ENCODE peak calls at places on chromosomes 11 and 22, in ten cellular contexts. O, L, P, B, S, W, G, J, C and E are unnamed samples.

GRCh38 chr22:17101475-17102296 is 16.9 kb downstream of the IL17RA start:
- DNase-seq in G (no peak), W (no peak), B (no peak), L (no peak), S (no peak), C (no peak), P (no peak), O (no peak), J (no peak), E (no peak)

GRCh38 chr11:123507043-123507442 is 77.0 kb downstream of the GRAMD1B start:
- DNase-seq in J (no peak), B (no peak), L (peak), W (no peak), O (no peak), P (no peak), G (no peak), C (no peak), S (peak), E (no peak)

GRCh38 chr11:44304091-44305084 is 5.6 kb downstream of the ALX4 start:
- DNase-seq in L (peak), O (no peak), S (no peak), B (no peak), P (no peak), J (no peak), G (no peak), C (no peak), W (no peak), E (no peak)

GRCh38 chr11:66388746-66389386 is 17.3 kb upstream of the SLC29A2 start:
- DNase-seq in L (peak), P (peak), G (peak), O (no peak), S (peak), C (peak), W (no peak), B (peak), J (peak), E (peak)

GRCh38 chr11:60175860-60176275 is 7.0 kb downstream of the MS4A6A start:
- DNase-seq in S (no peak), O (no peak), B (no peak), L (no peak), G (no peak), W (no peak), C (no peak), P (no peak), J (no peak), E (no peak)

GRCh38 chr11:8732276-8732675 is 49.7 kb downstream of the RPL27A start:
- DNase-seq in P (no peak), O (no peak), J (no peak), C (no peak), S (no peak), W (no peak), B (no peak), G (no peak), L (no peak), E (no peak)

GRCh38 chr22:47397673-47398072 is 635.2 kb downstream of the TBC1D22A start:
- DNase-seq in W (no peak), B (no peak), J (no peak), C (no peak), O (no peak), S (no peak), G (no peak), P (no peak), L (no peak), E (no peak)

GRCh38 chr11:44638032-44638431 is 72.6 kb downstream of the CD82 start:
- DNase-seq in P (no peak), L (no peak), S (no peak), C (no peak), O (no peak), J (no peak), G (no peak), W (no peak), B (no peak), E (no peak)

GRCh38 chr22:33850724-33851123 is 69.6 kb downstream of the LARGE1 start:
- DNase-seq in G (no peak), J (no peak), P (no peak), W (no peak), L (no peak), S (no peak), B (no peak), C (no peak), O (no peak), E (no peak)

GRCh38 chr11:55497068-55497467 is 57.2 kb upstream of the OR4C15 start:
- DNase-seq in O (no peak), C (no peak), B (no peak), P (no peak), G (no peak), W (no peak), J (no peak), L (no peak), S (no peak), E (no peak)

GRCh38 chr11:122069946-122070345 is 46.1 kb downstream of the BLID start:
- DNase-seq in W (peak), J (peak), C (peak), G (peak), O (peak), B (peak), S (peak), P (no peak), L (peak), E (peak)

GRCh38 chr22:42719656-42720262 is 911 bp downstream of the A4GALT start:
- DNase-seq in S (no peak), W (no peak), B (peak), C (no peak), G (no peak), L (no peak), O (peak), J (no peak), P (no peak), E (peak)

GRCh38 chr11:22244986-22245592 is 52.2 kb downstream of the ANO5 start:
- DNase-seq in B (peak), J (no peak), L (peak), P (peak), S (peak), W (peak), C (peak), O (no peak), G (peak), E (peak)

GRCh38 chr22:45717787-45718186 is 46.2 kb downstream of the ATXN10 start:
- DNase-seq in C (no peak), G (peak), S (peak), W (no peak), O (no peak), P (no peak), J (no peak), B (no peak), L (peak), E (peak)

GRCh38 chr11:111913031-111913861 is 712 bp downstream of the HSPB2 start:
- DNase-seq in L (no peak), J (peak), O (peak), B (peak), G (no peak), C (no peak), P (no peak), W (peak), S (no peak), E (no peak)

GRCh38 chr22:23537421-23537820 is 42.7 kb downstream of the IGLL1 start:
- DNase-seq in O (no peak), P (no peak), S (no peak), G (no peak), W (peak), L (no peak), B (peak), J (no peak), C (no peak), E (no peak)

GRCh38 chr11:60193687-60194433 is 11.0 kb upstream of the MS4A6A start:
- DNase-seq in S (peak), G (no peak), C (peak), L (peak), B (peak), O (no peak), P (peak), J (peak), W (peak), E (peak)

GRCh38 chr11:12223771-12224536 is 113.6 kb downstream of the MICAL2 start:
- DNase-seq in C (peak), G (no peak), L (peak), W (no peak), S (peak), J (no peak), B (no peak), P (no peak), O (no peak), E (no peak)

GRCh38 chr11:73395297-73396208 is 19.4 kb downstream of the RELT start:
- DNase-seq in S (no peak), B (no peak), O (no peak), L (no peak), P (no peak), W (no peak), G (no peak), J (no peak), C (no peak), E (no peak)

GRCh38 chr11:61297741-61298140 is 2.6 kb upstream of the VWCE start:
- DNase-seq in G (peak), P (no peak), C (peak), O (peak), L (peak), S (peak), B (peak), W (peak), J (peak), E (peak)

GRCh38 chr11:125514336-125515101 is 18.5 kb upstream of the FEZ1 start:
- DNase-seq in O (no peak), P (no peak), J (peak), G (no peak), W (no peak), L (peak), S (peak), B (no peak), C (peak), E (peak)

GRCh38 chr11:68374531-68374930 is 62.1 kb downstream of the LRP5 start:
- DNase-seq in O (no peak), B (no peak), P (no peak), J (no peak), W (no peak), L (no peak), S (peak), G (no peak), C (no peak), E (no peak)

GRCh38 chr11:17463795-17464194 is 12.8 kb downstream of the ABCC8 start:
- DNase-seq in W (no peak), J (no peak), B (no peak), G (no peak), L (no peak), O (no peak), S (no peak), C (no peak), P (no peak), E (no peak)

GRCh38 chr22:39252461-39253391 is 7.9 kb upstream of the PDGFB start:
- DNase-seq in L (peak), G (no peak), O (no peak), P (no peak), S (peak), C (no peak), W (no peak), J (no peak), B (no peak), E (no peak)

GRCh38 chr11:6319001-6319878 is 1.1 kb downstream of the CAVIN3 start:
- DNase-seq in O (peak), S (peak), L (peak), P (no peak), B (peak), C (peak), G (no peak), J (peak), W (peak), E (no peak)

GRCh38 chr22:39567135-39567946 is 3.2 kb upstream of the CACNA1I start:
- DNase-seq in O (no peak), B (no peak), W (no peak), P (no peak), L (no peak), J (no peak), G (no peak), C (no peak), S (no peak), E (no peak)

GRCh38 chr11:72652871-72653615 is 21.2 kb downstream of the PDE2A start:
- DNase-seq in C (no peak), S (no peak), B (no peak), J (no peak), L (no peak), O (peak), G (no peak), P (no peak), W (no peak), E (no peak)

GRCh38 chr11:21475276-21475675 is 717.6 kb upstream of the ANO5 start:
- DNase-seq in O (no peak), S (no peak), J (no peak), P (no peak), C (no peak), G (no peak), W (no peak), L (no peak), B (no peak), E (no peak)

GRCh38 chr11:29484548-29484947 is 532.3 kb downstream of the KCNA4 start:
- DNase-seq in L (no peak), O (no peak), S (no peak), W (no peak), J (no peak), B (no peak), G (no peak), P (no peak), C (no peak), E (no peak)

GRCh38 chr22:44399196-44399837 is 86.6 kb upstream of the SHISAL1 start:
- DNase-seq in W (no peak), B (peak), O (peak), J (no peak), G (no peak), P (no peak), L (no peak), C (no peak), S (no peak), E (no peak)

GRCh38 chr11:72764503-72764902 is 12.3 kb upstream of the ARAP1 start:
- DNase-seq in P (no peak), B (no peak), W (no peak), C (no peak), L (no peak), J (no peak), S (no peak), G (no peak), O (no peak), E (no peak)

GRCh38 chr11:77381749-77382693 is 80.5 kb upstream of the GDPD4 start:
- DNase-seq in P (no peak), O (no peak), W (no peak), C (no peak), J (no peak), S (peak), L (peak), B (no peak), G (peak), E (no peak)

GRCh38 chr11:2287102-2287501 is 14.6 kb downstream of the C11orf21 start:
- DNase-seq in B (no peak), S (no peak), L (no peak), G (no peak), W (peak), C (no peak), J (peak), O (peak), P (no peak), E (no peak)

GRCh38 chr22:24402460-24403192 is 24.8 kb upstream of the ADORA2A start:
- DNase-seq in S (peak), C (peak), B (peak), G (peak), O (peak), L (peak), J (peak), P (peak), W (no peak), E (peak)

GRCh38 chr22:28247667-28248363 is 328.8 kb upstream of the PITPNB start:
- DNase-seq in J (no peak), C (no peak), O (no peak), G (no peak), S (no peak), L (peak), B (no peak), P (no peak), W (no peak), E (no peak)

GRCh38 chr22:49382451-49382735 is 445.3 kb downstream of the BRD1 start:
- DNase-seq in W (no peak), C (no peak), J (no peak), B (no peak), P (no peak), S (no peak), O (no peak), L (no peak), G (no peak), E (no peak)

GRCh38 chr22:49692499-49693225 is 135.0 kb downstream of the BRD1 start:
- DNase-seq in J (no peak), S (no peak), L (no peak), W (peak), G (no peak), C (no peak), B (no peak), O (peak), P (no peak), E (no peak)

GRCh38 chr11:86043765-86044534 is 24.9 kb downstream of the PICALM start:
- DNase-seq in S (no peak), O (no peak), J (no peak), C (no peak), W (no peak), P (no peak), G (no peak), B (no peak), L (no peak), E (no peak)

GRCh38 chr11:86040919-86041318 is 28.0 kb downstream of the PICALM start:
- DNase-seq in C (no peak), G (no peak), S (no peak), B (no peak), P (no peak), J (no peak), W (no peak), O (no peak), L (no peak), E (no peak)

GRCh38 chr11:86039094-86039493 is 29.8 kb downstream of the PICALM start:
- DNase-seq in S (no peak), O (no peak), G (no peak), L (no peak), P (no peak), W (no peak), C (no peak), J (no peak), B (no peak), E (no peak)

GRCh38 chr11:86046111-86046510 is 22.8 kb downstream of the PICALM start:
- DNase-seq in C (no peak), G (no peak), S (no peak), P (no peak), O (no peak), J (no peak), B (no peak), W (no peak), L (peak), E (no peak)

DNA sequence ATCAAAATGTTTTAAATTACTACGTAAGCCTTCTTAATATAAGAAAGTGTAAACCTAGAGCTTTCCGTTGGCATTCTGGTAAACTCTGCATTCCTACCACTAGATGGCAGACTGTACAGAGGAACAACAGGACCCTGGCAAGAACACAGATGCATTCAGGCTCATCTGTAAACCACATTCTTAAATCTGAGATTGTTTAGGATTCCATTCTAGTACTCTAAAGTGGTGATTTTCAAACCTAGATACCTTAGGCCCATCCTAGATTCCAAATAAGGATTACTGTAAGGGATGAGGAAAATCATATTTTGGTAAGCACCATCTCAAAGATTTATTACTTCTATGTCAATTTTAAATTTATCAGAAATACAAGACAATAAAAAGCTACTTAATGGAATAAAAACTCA is 26.9 kb downstream of the PICALM start:
- DNase-seq in J (peak), L (peak), C (peak), B (no peak), O (no peak), G (peak), S (peak), P (peak), W (peak), E (peak)
- H3K27ac ChIP-seq in J (peak), L (peak), C (no peak), B (peak), O (no peak), G (no peak), S (no peak), P (no peak), W (peak), E (no peak)

DNA sequence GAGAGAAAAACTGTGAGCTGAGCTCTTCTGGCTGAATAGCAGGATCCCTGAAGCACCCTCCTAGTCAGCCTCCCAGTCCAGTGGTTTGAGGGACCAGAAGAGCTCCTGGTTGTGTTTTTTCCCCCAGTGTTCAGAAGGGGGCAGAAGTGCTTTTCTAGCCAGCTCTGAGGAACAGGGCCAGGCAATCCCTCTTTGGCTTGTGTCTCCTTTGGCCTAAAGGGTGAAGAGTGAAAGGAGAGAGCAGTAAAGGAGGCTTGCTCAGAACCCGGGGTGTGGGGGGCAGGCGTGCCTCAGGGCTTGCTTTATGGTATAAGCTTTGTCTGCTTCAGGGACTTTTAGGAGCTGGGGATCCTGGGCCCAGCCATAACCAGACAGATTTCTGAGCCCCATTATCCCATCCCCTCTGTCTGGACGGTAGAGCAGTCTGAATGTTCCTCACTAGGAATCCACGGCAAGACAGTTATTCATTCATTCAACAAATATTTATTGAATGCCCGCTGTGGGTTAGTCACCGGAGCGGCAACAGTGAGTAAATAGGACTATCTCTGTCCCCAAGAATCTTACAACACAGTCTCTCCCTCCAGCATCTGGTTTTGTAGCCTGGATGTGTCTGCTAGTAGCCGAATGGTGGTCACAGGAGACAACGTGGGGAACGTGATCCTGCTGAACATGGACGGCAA is 14.5 kb downstream of the ACP2 start:
- DNase-seq in O (no peak), B (peak), C (no peak), L (peak), P (no peak), W (no peak), J (no peak), G (no peak), S (peak), E (no peak)
- TF ChIP-seq CTCF in O (peak), B (peak), C (peak), L (peak), P (no peak), W (no peak), J (no peak), G (peak), S (peak), E (no peak)

GRCh38 chr11:45684440-45684839 is 19.0 kb upstream of the CHST1 start:
- DNase-seq in G (no peak), O (no peak), C (no peak), L (no peak), W (no peak), S (no peak), P (no peak), B (no peak), J (no peak), E (no peak)
- H3K27ac ChIP-seq in G (no peak), O (no peak), C (no peak), L (no peak), W (no peak), S (no peak), P (no peak), B (no peak), J (no peak), E (no peak)

DNA sequence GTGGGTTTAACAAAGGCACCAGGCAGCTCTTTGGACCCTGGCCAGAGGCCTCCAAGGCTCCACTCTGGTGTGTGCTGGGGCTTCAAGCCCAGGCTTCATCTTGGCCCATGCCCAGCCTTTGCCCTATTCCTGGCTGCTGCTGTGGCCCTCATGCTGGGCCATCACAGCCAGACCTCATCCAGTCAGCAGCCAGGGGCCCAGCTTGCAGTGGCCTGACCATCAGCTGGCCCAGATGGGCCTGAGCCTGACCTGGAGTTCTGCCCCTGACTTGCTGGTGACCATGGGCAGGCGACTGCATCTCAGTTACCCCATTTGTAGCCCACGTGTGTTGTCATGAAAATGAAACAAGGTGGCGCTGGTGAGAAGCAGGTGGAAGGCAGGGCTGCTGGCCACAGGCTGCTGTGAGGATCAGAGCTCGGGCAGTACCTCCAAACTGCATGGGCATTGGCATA is 76.1 kb downstream of the MED15 start:
- DNase-seq in W (no peak), O (no peak), C (no peak), B (peak), P (no peak), J (no peak), S (no peak), L (no peak), G (no peak), E (no peak)
- TF ChIP-seq CTCF in W (no peak), O (no peak), C (no peak), B (no peak), P (peak), J (no peak), S (no peak), L (no peak), G (no peak), E (no peak)